ENCODE peak calls at places on chromosomes 1 and 21, in eight cellular contexts. X is GM03348; E is effector memory CD4-positive, alpha-beta T cell; N is activated CD4-positive, CD25-positive, alpha-beta regulatory T cell; R is AG08395; W is naive thymus-derived CD4-positive, alpha-beta T cell; O is CD8-positive, alpha-beta T cell; H is skeletal muscle cell. F is an unnamed sample.

GRCh38 chr1:190578015-190578414 is 100.4 kb upstream of the BRINP3 start:
- DNase-seq in X (no peak), W (no peak), E (no peak), R (no peak), N (no peak), H (peak), O (no peak), F (no peak)

GRCh38 chr21:44487831-44488230 is 32.5 kb downstream of the LRRC3 start:
- DNase-seq in W (peak), X (no peak), N (peak), H (no peak), O (peak), R (no peak), E (no peak), F (no peak)

GRCh38 chr1:70887936-70888335 is 159.7 kb downstream of the PTGER3 start:
- DNase-seq in R (no peak), N (no peak), H (no peak), E (no peak), X (peak), W (no peak), O (no peak), F (no peak)

GRCh38 chr1:51372561-51372960 is 42.2 kb upstream of the TTC39A start:
- DNase-seq in H (no peak), W (no peak), O (no peak), X (no peak), R (no peak), E (no peak), N (no peak), F (no peak)

GRCh38 chr1:86865973-86866637 is 47.8 kb downstream of the SELENOF start:
- DNase-seq in R (no peak), E (no peak), X (no peak), W (no peak), O (no peak), N (no peak), H (no peak), F (no peak)

GRCh38 chr21:39710866-39711265 is 34.1 kb upstream of the IGSF5 start:
- DNase-seq in N (no peak), H (no peak), X (no peak), O (no peak), W (no peak), R (no peak), E (no peak), F (no peak)

GRCh38 chr1:27581823-27582243 is 22.1 kb downstream of the AHDC1 start:
- DNase-seq in X (no peak), N (no peak), H (no peak), W (no peak), R (no peak), E (no peak), O (no peak), F (no peak)

GRCh38 chr1:37477198-37477931 is 3.0 kb downstream of the ZC3H12A start:
- DNase-seq in N (peak), X (peak), E (peak), O (peak), H (no peak), R (no peak), W (peak), F (peak)

GRCh38 chr1:181646723-181647122 is 163.4 kb downstream of the CACNA1E start:
- DNase-seq in N (no peak), O (no peak), E (no peak), W (no peak), H (no peak), X (no peak), R (no peak), F (no peak)

GRCh38 chr1:224090116-224090515 is 23.8 kb upstream of the FBXO28 start:
- DNase-seq in O (no peak), R (no peak), E (no peak), X (no peak), H (no peak), N (no peak), W (no peak), F (no peak)

GRCh38 chr1:212618466-212619210 is 10.1 kb downstream of the ATF3 start:
- DNase-seq in E (no peak), W (no peak), O (no peak), R (peak), N (no peak), X (peak), H (no peak), F (no peak)

GRCh38 chr21:41636636-41637625 is 129.0 kb upstream of the TMPRSS2 start:
- DNase-seq in W (no peak), O (no peak), E (no peak), H (no peak), X (no peak), R (no peak), N (no peak), F (no peak)

GRCh38 chr1:202210370-202210769 is 16.8 kb downstream of the LGR6 start:
- DNase-seq in E (no peak), X (no peak), O (no peak), W (no peak), N (no peak), H (peak), R (peak), F (peak)

GRCh38 chr1:153613406-153613805 is 469 bp upstream of the S100A16 start:
- DNase-seq in H (no peak), R (no peak), E (no peak), W (no peak), N (no peak), X (no peak), O (no peak), F (no peak)

GRCh38 chr1:22582670-22583635 is 19.7 kb downstream of the EPHA8 start:
- DNase-seq in X (no peak), R (no peak), E (no peak), N (no peak), O (no peak), H (no peak), W (no peak), F (no peak)

GRCh38 chr1:225378880-225379279 is 49.0 kb downstream of the LBR start:
- DNase-seq in O (no peak), R (peak), H (peak), N (no peak), X (peak), W (no peak), E (no peak), F (peak)

GRCh38 chr1:22447581-22448215 is 4.0 kb upstream of the ZBTB40 start:
- DNase-seq in W (no peak), R (peak), E (no peak), O (no peak), N (no peak), X (peak), H (peak), F (peak)

GRCh38 chr1:58206749-58207148 is 339.8 kb downstream of the OMA1 start:
- DNase-seq in E (no peak), H (no peak), W (no peak), O (no peak), X (no peak), R (no peak), N (no peak), F (peak)

GRCh38 chr1:200033511-200034261 is 6.2 kb downstream of the NR5A2 start:
- DNase-seq in X (no peak), W (no peak), N (no peak), O (no peak), H (no peak), R (no peak), E (no peak), F (no peak)

GRCh38 chr1:154546264-154547043 is 12.0 kb downstream of the UBE2Q1 start:
- DNase-seq in X (peak), H (no peak), W (peak), E (peak), R (peak), N (peak), O (peak), F (peak)